ENCODE peak calls at places on chromosome 11, in nine cellular contexts. W is neuronal stem cell, L is AG04449, O is C1 segment of cervical spinal cord, Y is A172, T is non-pigmented ciliary epithelial cell, K is GM23338, C is retinal pigment epithelial cell, R is hippocampal formation. Q is an unnamed sample.

GRCh38 chr11:11787305-11788066 is 54.3 kb upstream of the USP47 start:
- DNase-seq in O (peak; percentile 41), K (peak; percentile 86), T (peak; percentile 18), L (no peak), R (peak; percentile 78), W (peak; percentile 72), C (peak; percentile 10), Y (peak; percentile 73), Q (peak; percentile 62)

GRCh38 chr11:19683141-19683805 is 29.4 kb upstream of the NAV2 start:
- DNase-seq in T (no peak), W (no peak), Y (no peak), R (no peak), C (no peak), K (no peak), L (no peak), O (peak; percentile 66), Q (peak; percentile 19)

GRCh38 chr11:132278801-132279574 is 908.6 kb downstream of the NTM start:
- DNase-seq in C (no peak), Y (peak; percentile 24), K (peak; percentile 46), L (no peak), O (no peak), T (peak; percentile 40), R (no peak), W (no peak), Q (peak; percentile 23)

GRCh38 chr11:73227571-73228211 is 9.6 kb downstream of the P2RY2 start:
- DNase-seq in R (no peak), W (no peak), C (no peak), L (no peak), Y (no peak), K (peak; percentile 93), T (no peak), O (no peak), Q (no peak)

GRCh38 chr11:6320411-6321207 is at the start of gene CAVIN3:
- DNase-seq in O (peak; percentile 60), Y (peak; percentile 16), K (peak; percentile 82), L (no peak), W (peak; percentile 59), R (no peak), T (no peak), C (no peak), Q (no peak)

GRCh38 chr11:83284501-83285051 is 1.6 kb downstream of the CCDC90B start:
- DNase-seq in T (no peak), R (no peak), O (no peak), K (no peak), Y (no peak), L (no peak), W (no peak), C (no peak), Q (no peak)

GRCh38 chr11:112292785-112293407 is 32.2 kb upstream of the PLET1 start:
- DNase-seq in W (no peak), Y (peak; percentile 82), K (no peak), L (peak; percentile 91), O (no peak), T (peak; percentile 67), R (no peak), C (peak; percentile 96), Q (peak; percentile 50)

GRCh38 chr11:122656073-122656630 is 630 bp downstream of the UBASH3B start:
- DNase-seq in T (no peak), K (peak; percentile 69), Y (no peak), W (peak; percentile 59), R (no peak), O (peak; percentile 82), C (peak; percentile 23), L (no peak), Q (peak; percentile 64)

GRCh38 chr11:95067042-95067827 is 516 bp downstream of the SRSF8 start:
- DNase-seq in W (peak; percentile 65), Y (no peak), T (no peak), R (peak; percentile 83), O (peak; percentile 82), C (peak; percentile 25), L (no peak), K (peak; percentile 86), Q (peak; percentile 78)

GRCh38 chr11:45431301-45432018 is 145.3 kb upstream of the SYT13 start:
- DNase-seq in R (no peak), W (no peak), K (no peak), C (no peak), L (no peak), Y (no peak), T (no peak), O (no peak), Q (no peak)

GRCh38 chr11:60831143-60831500 is 10.8 kb upstream of the CCDC86 start:
- DNase-seq in O (peak; percentile 49), R (peak; percentile 64), K (peak; percentile 86), L (no peak), W (peak; percentile 64), C (no peak), Y (peak; percentile 76), T (peak; percentile 28), Q (peak; percentile 76)

GRCh38 chr11:2578006-2578933 is 121.5 kb downstream of the KCNQ1OT1 start:
- DNase-seq in K (no peak), Y (no peak), L (no peak), R (no peak), W (no peak), C (no peak), T (no peak), O (no peak), Q (no peak)

GRCh38 chr11:3164138-3164539 is 971 bp downstream of the OSBPL5 start:
- DNase-seq in K (no peak), L (no peak), R (no peak), T (no peak), O (no peak), C (no peak), W (no peak), Y (no peak), Q (no peak)

Q was measured in ACHN.